ENCODE peak calls at places on chromosomes 2 and 18, in five cellular contexts. F is CD8-positive, alpha-beta memory T cell; V is endothelial cell of umbilical vein; D is progenitor cell of endocrine pancreas; J is stimulated activated CD8-positive, alpha-beta memory T cell treated with anti-CD3 and anti-CD28 coated beads, Interleukin-15, amount 100 ng/mL, for 24 hours. N is an unnamed sample.

GRCh38 chr2:159256159-159256558 is 30.3 kb downstream of the WDSUB1 start:
- DNase-seq in F (no peak), V (peak; percentile 44), D (no peak), J (no peak), N (no peak)

GRCh38 chr2:182594286-182594685 is 121.8 kb upstream of the DNAJC10 start:
- DNase-seq in F (no peak), V (no peak), D (no peak), J (no peak), N (peak; percentile 73)

GRCh38 chr2:11639503-11639902 is 30.5 kb downstream of the NTSR2 start:
- DNase-seq in F (no peak), V (no peak), D (no peak), J (no peak), N (no peak)

GRCh38 chr2:236369606-236370005 is 105.4 kb upstream of the ASB18 start:
- DNase-seq in F (no peak), V (no peak), D (no peak), J (no peak), N (no peak)

GRCh38 chr2:123513351-123513750 is 511.7 kb upstream of the CNTNAP5 start:
- DNase-seq in F (no peak), V (no peak), D (no peak), J (no peak), N (no peak)

GRCh38 chr2:44715671-44716077 is 225.8 kb upstream of the SIX3 start:
- DNase-seq in F (no peak), V (peak; percentile 26), D (no peak), J (no peak), N (peak; percentile 70)

GRCh38 chr2:182064024-182064880 is 78.6 kb downstream of the PPP1R1C start:
- DNase-seq in F (no peak), V (no peak), D (no peak), J (no peak), N (peak; percentile 46)

GRCh38 chr2:234880551-234881211 is 71.1 kb upstream of the SH3BP4 start:
- DNase-seq in F (no peak), V (peak; percentile 94), D (no peak), J (no peak), N (no peak)

GRCh38 chr18:28999711-29000110 is 822.8 kb upstream of the CDH2 start:
- DNase-seq in F (no peak), V (no peak), D (no peak), J (no peak), N (no peak)

GRCh38 chr18:73724908-73725307 is 422.7 kb downstream of the FBXO15 start:
- DNase-seq in F (no peak), V (no peak), D (no peak), J (no peak), N (no peak)

GRCh38 chr18:36756262-36756661 is 72.5 kb downstream of the TPGS2 start:
- DNase-seq in F (no peak), V (no peak), D (no peak), J (no peak), N (no peak)

GRCh38 chr2:127139766-127140165 is 32.8 kb upstream of the BIN1 start:
- DNase-seq in F (no peak), V (no peak), D (no peak), J (no peak), N (no peak)

GRCh38 chr2:149597050-149598013 is 9.8 kb upstream of the MMADHC start:
- DNase-seq in F (peak; percentile 34), V (peak; percentile 87), D (peak; percentile 29), J (no peak), N (peak; percentile 84)

GRCh38 chr18:69840445-69840844 is 107.2 kb downstream of the CD226 start:
- DNase-seq in F (no peak), V (no peak), D (no peak), J (no peak), N (peak; percentile 9)

GRCh38 chr18:12628706-12629702 is 28.9 kb downstream of the SPIRE1 start:
- DNase-seq in F (no peak), V (peak; percentile 55), D (no peak), J (no peak), N (peak; percentile 72)

GRCh38 chr2:25161055-25161781 is 7.2 kb downstream of the POMC start:
- DNase-seq in F (peak; percentile 59), V (peak; percentile 11), D (no peak), J (peak; percentile 39), N (no peak)

GRCh38 chr18:43129946-43130523 is 14.6 kb upstream of the RIT2 start:
- DNase-seq in F (no peak), V (no peak), D (no peak), J (no peak), N (peak; percentile 3)

GRCh38 chr2:17413031-17413430 is 105.2 kb downstream of the RAD51AP2 start:
- DNase-seq in F (no peak), V (no peak), D (no peak), J (no peak), N (no peak)

GRCh38 chr2:119809329-119810038 is 49.8 kb downstream of the PTPN4 start:
- DNase-seq in F (no peak), V (peak; percentile 88), D (no peak), J (no peak), N (peak; percentile 53)

GRCh38 chr2:228048838-228049490 is 132.5 kb downstream of the SPHKAP start:
- DNase-seq in F (no peak), V (no peak), D (peak; percentile 9), J (no peak), N (peak; percentile 88)

GRCh38 chr2:30147715-30148611 is 1.2 kb downstream of the YPEL5 start:
- DNase-seq in F (peak; percentile 76), V (peak; percentile 70), D (peak; percentile 79), J (peak; percentile 71), N (peak; percentile 89)

GRCh38 chr18:49277395-49278036 is 182.9 kb downstream of the DYM start:
- DNase-seq in F (no peak), V (no peak), D (no peak), J (no peak), N (no peak)

GRCh38 chr2:85410584-85411404 is 628 bp upstream of the CAPG start:
- DNase-seq in F (no peak), V (no peak), D (no peak), J (no peak), N (no peak)

GRCh38 chr2:180291552-180292421 is 284.7 kb upstream of the CWC22 start:
- DNase-seq in F (no peak), V (no peak), D (no peak), J (no peak), N (no peak)

GRCh38 chr2:173434729-173435345 is 80.2 kb downstream of the CDCA7 start:
- DNase-seq in F (no peak), V (no peak), D (no peak), J (no peak), N (no peak)

GRCh38 chr2:45980161-45980852 is 316.9 kb upstream of the EPAS1 start:
- DNase-seq in F (no peak), V (no peak), D (no peak), J (no peak), N (no peak)

GRCh38 chr2:39728941-39729351 is 50.1 kb downstream of the THUMPD2 start:
- DNase-seq in F (no peak), V (peak; percentile 17), D (peak; percentile 15), J (no peak), N (peak; percentile 65)

GRCh38 chr2:182822733-182823132 is 43.7 kb downstream of the FRZB start:
- DNase-seq in F (no peak), V (no peak), D (no peak), J (no peak), N (no peak)

GRCh38 chr2:25274868-25275574 is 66.7 kb downstream of the DNMT3A start:
- DNase-seq in F (peak; percentile 68), V (no peak), D (no peak), J (no peak), N (no peak)

GRCh38 chr18:24987933-24988840 is 363.8 kb downstream of the ZNF521 start:
- DNase-seq in F (no peak), V (peak; percentile 6), D (no peak), J (no peak), N (no peak)

GRCh38 chr2:4992226-4992625 is 700.0 kb upstream of the SOX11 start:
- DNase-seq in F (no peak), V (no peak), D (no peak), J (no peak), N (peak; percentile 55)

GRCh38 chr2:7794916-7795315 is 877.7 kb downstream of the RNF144A start:
- DNase-seq in F (no peak), V (no peak), D (no peak), J (no peak), N (no peak)

GRCh38 chr2:48808311-48808710 is 52.8 kb upstream of the LHCGR start:
- DNase-seq in F (no peak), V (no peak), D (no peak), J (no peak), N (no peak)

N was measured in A673.